ENCODE peak calls at places on chromosomes 2 and 18, in four cellular contexts. S is A673, C is NCI-H774, F is IMR-90. X is an unnamed sample.
A peak's percentile ranks its signal among the peaks of the same experiment; 100 is the strongest.

GRCh38 chr2:3754280-3754679 is 50.9 kb downstream of the DCDC2C start:
- DNase-seq in S (no peak), F (no peak), C (no peak), X (no peak)

GRCh38 chr2:8525582-8526402 is 156.1 kb upstream of the ID2 start:
- DNase-seq in F (peak; percentile 12), C (peak; percentile 98), S (no peak), X (peak; percentile 95)

GRCh38 chr18:49630246-49630699 is 68.4 kb downstream of the LIPG start:
- DNase-seq in F (no peak), C (no peak), S (no peak), X (no peak)

GRCh38 chr2:19775838-19776237 is 125.9 kb downstream of the TTC32 start:
- DNase-seq in S (no peak), F (peak; percentile 69), C (no peak), X (no peak)

GRCh38 chr2:210459925-210460862 is 16.4 kb downstream of the LANCL1 start:
- DNase-seq in S (peak; percentile 34), F (no peak), C (no peak), X (no peak)

GRCh38 chr2:28567076-28567471 is 71.2 kb downstream of the PLB1 start:
- DNase-seq in F (no peak), C (peak; percentile 22), S (peak; percentile 21), X (peak; percentile 67)

GRCh38 chr2:128793414-128793813 is 474.7 kb upstream of the HS6ST1 start:
- DNase-seq in F (no peak), S (no peak), C (no peak), X (no peak)

GRCh38 chr2:56179931-56180330 is 3.9 kb upstream of the CCDC85A start:
- DNase-seq in S (no peak), C (no peak), F (no peak), X (no peak)